ENCODE peak calls at places on chromosomes 16 and 17, in seven cellular contexts. X, W, P, C, S, N and T are unnamed samples.

GRCh38 chr16:12804395-12804794 is 708 bp upstream of the CPPED1 start:
- DNase-seq in X (no peak), W (no peak), P (no peak), C (no peak), S (no peak), N (no peak), T (no peak)

GRCh38 chr17:48952904-48953303 is 8.3 kb upstream of the SNF8 start:
- DNase-seq in X (no peak), W (no peak), P (no peak), C (no peak), S (no peak), N (no peak), T (peak)

GRCh38 chr16:81190667-81191066 is 47.8 kb upstream of the BCO1 start:
- DNase-seq in X (no peak), W (peak), P (no peak), C (no peak), S (no peak), N (peak), T (no peak)

GRCh38 chr17:75835315-75835987 is 8.8 kb downstream of the UNC13D start:
- DNase-seq in X (peak), W (no peak), P (no peak), C (no peak), S (no peak), N (no peak), T (no peak)

GRCh38 chr16:11629071-11630030 is 38.9 kb upstream of the SNN start:
- DNase-seq in X (no peak), W (no peak), P (no peak), C (no peak), S (no peak), N (no peak), T (no peak)

GRCh38 chr17:81493198-81494038 is 19.2 kb downstream of the ACTG1 start:
- DNase-seq in X (peak), W (no peak), P (no peak), C (no peak), S (no peak), N (no peak), T (no peak)

GRCh38 chr16:88591577-88592021 is 21.4 kb downstream of the ZC3H18 start:
- DNase-seq in X (no peak), W (no peak), P (peak), C (no peak), S (no peak), N (no peak), T (peak)

GRCh38 chr17:76544916-76545365 is 5.1 kb downstream of the PRCD start:
- DNase-seq in X (no peak), W (no peak), P (no peak), C (no peak), S (no peak), N (no peak), T (no peak)

GRCh38 chr16:76574651-76575050 is 297.4 kb downstream of the CNTNAP4 start:
- DNase-seq in X (no peak), W (no peak), P (no peak), C (no peak), S (no peak), N (no peak), T (no peak)

GRCh38 chr17:82120148-82120547 is 22.1 kb upstream of the FASN start:
- DNase-seq in X (no peak), W (peak), P (no peak), C (no peak), S (no peak), N (no peak), T (no peak)

GRCh38 chr17:75404739-75405364 is 626 bp downstream of the GRB2 start:
- DNase-seq in X (peak), W (peak), P (no peak), C (peak), S (no peak), N (peak), T (peak)

GRCh38 chr16:68130520-68130919 is 45.4 kb downstream of the NFATC3 start:
- DNase-seq in X (no peak), W (no peak), P (no peak), C (no peak), S (no peak), N (no peak), T (no peak)

GRCh38 chr17:55005520-55005919 is 37.0 kb downstream of the STXBP4 start:
- DNase-seq in X (peak), W (no peak), P (no peak), C (no peak), S (no peak), N (peak), T (peak)

GRCh38 chr17:14699569-14700190 is 398.8 kb downstream of the HS3ST3B1 start:
- DNase-seq in X (no peak), W (no peak), P (no peak), C (no peak), S (no peak), N (no peak), T (no peak)

GRCh38 chr17:78322858-78323455 is 36.9 kb downstream of the SOCS3 start:
- DNase-seq in X (no peak), W (no peak), P (peak), C (no peak), S (no peak), N (no peak), T (no peak)

GRCh38 chr17:40646791-40647548 is 648 bp downstream of the SMARCE1 start:
- DNase-seq in X (peak), W (peak), P (no peak), C (no peak), S (peak), N (no peak), T (peak)

GRCh38 chr16:79618041-79618711 is 17.6 kb upstream of the MAF start:
- DNase-seq in X (no peak), W (no peak), P (no peak), C (no peak), S (no peak), N (no peak), T (no peak)

GRCh38 chr17:83098241-83099085 is 19.1 kb downstream of the METRNL start:
- DNase-seq in X (peak), W (no peak), P (no peak), C (no peak), S (no peak), N (no peak), T (no peak)

GRCh38 chr17:79624658-79625478 is 14.0 kb upstream of the RBFOX3 start:
- DNase-seq in X (no peak), W (no peak), P (no peak), C (no peak), S (no peak), N (no peak), T (no peak)

GRCh38 chr17:7651097-7651958 is 602 bp downstream of the ATP1B2 start:
- DNase-seq in X (peak), W (no peak), P (no peak), C (no peak), S (no peak), N (no peak), T (peak)

GRCh38 chr17:1762233-1762905 is 509 bp downstream of the SERPINF1 start:
- DNase-seq in X (peak), W (no peak), P (no peak), C (no peak), S (no peak), N (peak), T (no peak)

GRCh38 chr17:58969156-58969555 is 137.5 kb downstream of the TRIM37 start:
- DNase-seq in X (no peak), W (no peak), P (no peak), C (no peak), S (no peak), N (peak), T (peak)

GRCh38 chr16:78395035-78395434 is 295.6 kb downstream of the WWOX start:
- DNase-seq in X (no peak), W (no peak), P (no peak), C (no peak), S (no peak), N (no peak), T (no peak)

GRCh38 chr17:49935526-49936210 is 33.3 kb upstream of the DLX4 start:
- DNase-seq in X (peak), W (no peak), P (no peak), C (no peak), S (no peak), N (no peak), T (no peak)

GRCh38 chr17:75521951-75522727 is 3.4 kb upstream of the LLGL2 start:
- DNase-seq in X (no peak), W (no peak), P (no peak), C (no peak), S (no peak), N (no peak), T (no peak)

GRCh38 chr16:68147438-68147837 is 62.3 kb downstream of the NFATC3 start:
- DNase-seq in X (no peak), W (no peak), P (no peak), C (no peak), S (no peak), N (no peak), T (no peak)

GRCh38 chr17:28252436-28252835 is 66.6 kb upstream of the TMEM97 start:
- DNase-seq in X (no peak), W (peak), P (no peak), C (no peak), S (no peak), N (no peak), T (no peak)